ENCODE peak calls at places on chromosomes 7 and 10, in four cellular contexts. W is K562, E is GM12878, H is HepG2. C is an unnamed sample.

GRCh38 chr10:119738962-119739361 is 13.1 kb downstream of the INPP5F start:
- DNase-seq in W (no peak), E (no peak), H (no peak), C (no peak)

GRCh38 chr7:124275411-124275810 is 242.5 kb upstream of the TMEM229A start:
- DNase-seq in H (no peak), E (no peak), W (no peak), C (no peak)

GRCh38 chr7:26153823-26154783 is 2.1 kb downstream of the NFE2L3 start:
- DNase-seq in E (no peak), H (no peak), W (peak), C (no peak)

GRCh38 chr10:132869621-132870020 is 72.7 kb downstream of the CFAP46 start:
- DNase-seq in H (no peak), E (no peak), W (no peak), C (no peak)

GRCh38 chr10:101588879-101589278 is 758 bp downstream of the DPCD start:
- DNase-seq in W (peak), E (no peak), H (peak), C (peak)

GRCh38 chr7:1060315-1061080 is 16.2 kb downstream of the GPR146 start:
- DNase-seq in E (no peak), W (peak), H (no peak), C (no peak)

GRCh38 chr7:90720970-90721768 is 125.0 kb downstream of the CDK14 start:
- DNase-seq in E (no peak), W (no peak), H (peak), C (no peak)

GRCh38 chr7:39720586-39720985 is 97.2 kb downstream of the RALA start:
- DNase-seq in E (no peak), H (peak), W (peak), C (no peak)

GRCh38 chr7:110557136-110557535 is 533.8 kb upstream of the LRRN3 start:
- DNase-seq in H (no peak), W (no peak), E (no peak), C (no peak)

GRCh38 chr10:49076741-49077521 is 38.4 kb downstream of the VSTM4 start:
- DNase-seq in H (no peak), W (no peak), E (peak), C (no peak)

GRCh38 chr7:13407911-13408310 is 581.6 kb downstream of the ETV1 start:
- DNase-seq in W (no peak), E (no peak), H (no peak), C (no peak)

GRCh38 chr7:157211710-157212109 is 73.0 kb downstream of the UBE3C start:
- DNase-seq in W (no peak), H (no peak), E (no peak), C (no peak)

GRCh38 chr10:104330168-104331117 is 7.8 kb downstream of the ITPRIP start:
- DNase-seq in E (no peak), W (no peak), H (peak), C (no peak)

GRCh38 chr7:99469381-99470065 is 3.2 kb upstream of the ZNF789 start:
- DNase-seq in W (no peak), H (peak), E (no peak), C (no peak)

GRCh38 chr7:13850185-13850752 is 139.2 kb downstream of the ETV1 start:
- DNase-seq in H (no peak), E (peak), W (peak), C (peak)

GRCh38 chr7:128794020-128794419 is 2.3 kb downstream of the CCDC136 start:
- DNase-seq in E (no peak), W (no peak), H (no peak), C (no peak)

GRCh38 chr7:19143930-19144574 is 1.2 kb downstream of the FERD3L start:
- DNase-seq in H (no peak), W (no peak), E (no peak), C (no peak)

GRCh38 chr10:13743101-13743693 is 156.4 kb downstream of the PRPF18 start:
- DNase-seq in W (no peak), E (peak), H (no peak), C (no peak)

GRCh38 chr10:99681553-99681952 is 22.2 kb downstream of the ENTPD7 start:
- DNase-seq in W (no peak), H (no peak), E (no peak), C (no peak)

GRCh38 chr7:4712371-4713182 is 30.5 kb downstream of the FOXK1 start:
- DNase-seq in W (peak), H (peak), E (no peak), C (no peak)

GRCh38 chr7:75650062-75650461 is 88.7 kb downstream of the HIP1 start:
- DNase-seq in E (no peak), W (no peak), H (no peak), C (no peak)

GRCh38 chr7:265192-265997 is 24.6 kb upstream of the FOXL3 start:
- DNase-seq in W (no peak), H (no peak), E (no peak), C (no peak)

GRCh38 chr7:130907439-130907838 is 173.4 kb upstream of the KLF14 start:
- DNase-seq in E (no peak), W (no peak), H (no peak), C (no peak)

GRCh38 chr7:90178166-90178565 is 23.9 kb downstream of the STEAP1 start:
- DNase-seq in H (no peak), W (no peak), E (no peak), C (no peak)

GRCh38 chr7:11768263-11768662 is 63.7 kb downstream of the THSD7A start:
- DNase-seq in E (no peak), H (no peak), W (no peak), C (no peak)

GRCh38 chr7:617614-618538 is 98.2 kb upstream of the PDGFA start:
- DNase-seq in W (no peak), E (no peak), H (peak), C (no peak)

GRCh38 chr10:113788604-113789083 is 37.2 kb downstream of the PLEKHS1 start:
- DNase-seq in H (no peak), E (peak), W (peak), C (no peak)

GRCh38 chr7:5679741-5680473 is 101.6 kb downstream of the RNF216 start:
- DNase-seq in H (no peak), W (no peak), E (no peak), C (no peak)

GRCh38 chr7:128167316-128167691 is 73.8 kb upstream of the LEP start:
- DNase-seq in H (no peak), W (peak), E (no peak), C (peak)

GRCh38 chr10:95196053-95196452 is 2.0 kb downstream of the ACSM6 start:
- DNase-seq in E (no peak), W (no peak), H (no peak), C (no peak)
- TF ChIP-seq SP1 in E (no peak), W (no peak), H (no peak), C (no peak)

GRCh38 chr10:84766923-84767322 is 438.5 kb downstream of the CCSER2 start:
- DNase-seq in W (no peak), E (no peak), H (no peak), C (no peak)

GRCh38 chr10:84762754-84763394 is 434.5 kb downstream of the CCSER2 start:
- DNase-seq in H (no peak), E (no peak), W (no peak), C (no peak)

GRCh38 chr10:84765656-84766055 is 437.3 kb downstream of the CCSER2 start:
- DNase-seq in W (no peak), H (no peak), E (no peak), C (no peak)

GRCh38 chr10:84768132-84768531 is 439.7 kb downstream of the CCSER2 start:
- DNase-seq in W (no peak), H (no peak), E (no peak), C (no peak)

GRCh38 chr10:84763965-84764364 is 435.6 kb downstream of the CCSER2 start:
- DNase-seq in H (no peak), W (no peak), E (no peak), C (no peak)
- TF ChIP-seq BHLHE40 in H (no peak), W (no peak), E (no peak), C (no peak)

DNA sequence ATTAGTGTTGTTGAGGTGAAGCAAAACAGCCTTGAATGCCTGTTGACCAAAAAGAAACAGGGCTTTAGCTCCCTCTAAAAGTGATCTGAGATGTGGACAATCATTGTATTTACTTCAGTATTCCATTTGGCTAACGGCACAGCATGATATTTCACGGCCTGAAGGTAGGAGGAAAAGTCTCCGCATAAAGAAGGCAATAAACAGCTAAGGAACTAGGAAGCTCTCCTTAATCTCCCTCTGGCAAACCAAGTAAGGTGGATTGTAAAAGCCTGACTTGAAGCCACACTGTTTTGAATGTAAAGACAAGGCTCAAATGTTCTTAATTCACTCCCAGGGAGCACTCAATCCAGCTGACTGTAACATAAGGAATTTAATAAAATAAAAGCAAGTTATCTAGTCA is 160.0 kb upstream of the ZNF804B start:
- DNase-seq in H (no peak), W (no peak), E (no peak), C (no peak)
- TF ChIP-seq FOXK2 in H (no peak), W (no peak), E (no peak), C (no peak)

GRCh38 chr7:82755705-82756551 is 312.4 kb upstream of the CACNA2D1 start:
- DNase-seq in E (no peak), H (no peak), W (no peak), C (no peak)
- TF ChIP-seq SP1 in E (no peak), H (no peak), W (no peak), C (no peak)

GRCh38 chr7:143892527-143893300 is 9.3 kb downstream of the TCAF1 start:
- DNase-seq in H (peak), W (peak), E (peak), C (no peak)
- TF ChIP-seq BHLHE40 in H (no peak), W (no peak), E (no peak), C (no peak)

C was measured in HEK293T.